ENCODE peak calls at places on chromosomes 13 and 19, in five cellular contexts. B, E, L, G and P are unnamed samples.

GRCh38 chr13:74966814-74967213 is 515.2 kb downstream of the TBC1D4 start:
- DNase-seq in B (no peak), E (no peak), L (no peak), G (peak), P (no peak)

GRCh38 chr19:17841810-17842662 is 5.7 kb downstream of the JAK3 start:
- DNase-seq in B (peak), E (peak), L (peak), G (peak), P (no peak)

GRCh38 chr19:34831714-34832113 is 58.7 kb upstream of the ZNF599 start:
- DNase-seq in B (no peak), E (no peak), L (no peak), G (no peak), P (no peak)

GRCh38 chr19:48499352-48500090 is 12.1 kb downstream of the LMTK3 start:
- DNase-seq in B (no peak), E (no peak), L (no peak), G (no peak), P (no peak)

GRCh38 chr13:39451860-39452301 is 151.1 kb downstream of the LHFPL6 start:
- DNase-seq in B (no peak), E (no peak), L (no peak), G (peak), P (no peak)

GRCh38 chr13:28012383-28012782 is 23.9 kb upstream of the URAD start:
- DNase-seq in B (peak), E (no peak), L (no peak), G (no peak), P (no peak)

GRCh38 chr19:1051791-1052190 is 11.9 kb downstream of the ABCA7 start:
- DNase-seq in B (no peak), E (no peak), L (no peak), G (no peak), P (no peak)

GRCh38 chr13:51585234-51585672 is 991 bp downstream of the WDFY2 start:
- DNase-seq in B (no peak), E (no peak), L (no peak), G (peak), P (no peak)

GRCh38 chr19:2055871-2056809 is 5.1 kb upstream of the MKNK2 start:
- DNase-seq in B (peak), E (no peak), L (peak), G (peak), P (peak)

GRCh38 chr19:51098366-51099069 is 9.7 kb downstream of the CTU1 start:
- DNase-seq in B (no peak), E (no peak), L (peak), G (peak), P (peak)

GRCh38 chr19:35265126-35265995 is 3.4 kb upstream of the USF2 start:
- DNase-seq in B (no peak), E (peak), L (no peak), G (no peak), P (peak)

GRCh38 chr19:39671739-39672363 is 16.1 kb downstream of the LGALS16 start:
- DNase-seq in B (peak), E (peak), L (peak), G (peak), P (no peak)

GRCh38 chr19:41792513-41793413 is 3.6 kb upstream of the CEACAM3 start:
- DNase-seq in B (peak), E (peak), L (peak), G (peak), P (no peak)

GRCh38 chr13:100512422-100512821 is 76.2 kb downstream of the GGACT start:
- DNase-seq in B (no peak), E (no peak), L (no peak), G (peak), P (no peak)

GRCh38 chr19:54023191-54023590 is 31.8 kb downstream of the CACNG6 start:
- DNase-seq in B (peak), E (no peak), L (no peak), G (no peak), P (no peak)

GRCh38 chr13:51646041-51646670 is 61.9 kb downstream of the WDFY2 start:
- DNase-seq in B (no peak), E (no peak), L (peak), G (no peak), P (no peak)

GRCh38 chr19:33818426-33818825 is 21.8 kb downstream of the KCTD15 start:
- DNase-seq in B (no peak), E (no peak), L (no peak), G (no peak), P (peak)

GRCh38 chr19:1837625-1838105 is 10.6 kb downstream of the REXO1 start:
- DNase-seq in B (no peak), E (peak), L (peak), G (no peak), P (no peak)

GRCh38 chr19:18789422-18789832 is 1.7 kb downstream of the COMP start:
- DNase-seq in B (no peak), E (no peak), L (no peak), G (no peak), P (no peak)

GRCh38 chr19:927044-927706 is 1.3 kb downstream of the ARID3A start:
- DNase-seq in B (no peak), E (peak), L (peak), G (no peak), P (no peak)

GRCh38 chr13:23671902-23672301 is 101.7 kb downstream of the TNFRSF19 start:
- DNase-seq in B (no peak), E (no peak), L (no peak), G (peak), P (no peak)

GRCh38 chr13:40980466-40980865 is 38.6 kb downstream of the ELF1 start:
- DNase-seq in B (no peak), E (no peak), L (no peak), G (no peak), P (no peak)

GRCh38 chr13:23701646-23702045 is 131.4 kb downstream of the TNFRSF19 start:
- DNase-seq in B (no peak), E (no peak), L (no peak), G (peak), P (no peak)

GRCh38 chr19:53772943-53773342 is 51.2 kb downstream of the NLRP12 start:
- DNase-seq in B (peak), E (peak), L (peak), G (peak), P (no peak)

GRCh38 chr19:33292595-33293254 is 9.6 kb downstream of the CEBPA start:
- DNase-seq in B (peak), E (no peak), L (no peak), G (no peak), P (peak)

GRCh38 chr13:94210826-94211225 is 268.7 kb downstream of the DCT start:
- DNase-seq in B (no peak), E (no peak), L (no peak), G (no peak), P (no peak)

GRCh38 chr13:113623491-113624234 is 34.3 kb downstream of the ATP4B start:
- DNase-seq in B (no peak), E (no peak), L (no peak), G (no peak), P (peak)

GRCh38 chr19:50728084-50728737 is 5.0 kb downstream of the CLEC11A start:
- DNase-seq in B (no peak), E (peak), L (peak), G (peak), P (no peak)

GRCh38 chr13:32989331-32989730 is 26.9 kb upstream of the KL start:
- DNase-seq in B (no peak), E (no peak), L (no peak), G (no peak), P (no peak)

GRCh38 chr13:52669677-52670076 is 17.0 kb downstream of the SUGT1 start:
- DNase-seq in B (no peak), E (no peak), L (no peak), G (no peak), P (no peak)
- TF ChIP-seq CTCF in B (no peak), E (no peak), L (no peak), G (no peak), P (peak)

GRCh38 chr13:82758056-82758455 is 1124.2 kb downstream of the SLITRK1 start:
- DNase-seq in B (peak), E (peak), L (peak), G (no peak), P (no peak)
- TF ChIP-seq CTCF in B (no peak), E (peak), L (peak), G (peak), P (peak)

DNA sequence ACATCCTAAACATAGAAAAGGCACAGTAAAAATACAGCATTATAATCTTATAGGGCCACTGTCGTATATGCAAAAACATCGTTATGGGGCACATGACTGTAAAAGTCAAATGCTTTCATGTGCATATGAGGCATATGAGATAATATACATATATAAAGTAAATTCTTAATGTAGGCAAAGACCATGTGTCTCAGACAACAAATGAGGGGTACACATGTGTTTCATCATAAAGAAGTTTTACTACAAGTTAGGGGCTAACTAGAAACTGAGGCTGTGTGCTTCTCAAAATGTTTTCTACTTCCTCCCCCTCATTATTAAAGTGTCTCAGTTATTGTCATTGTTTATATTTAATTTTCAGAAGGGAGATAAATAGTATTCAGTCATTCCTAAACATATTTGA is 309.6 kb downstream of the SHISA2 start:
- DNase-seq in B (no peak), E (no peak), L (no peak), G (no peak), P (no peak)
- TF ChIP-seq CTCF in B (no peak), E (no peak), L (no peak), G (no peak), P (no peak)

DNA sequence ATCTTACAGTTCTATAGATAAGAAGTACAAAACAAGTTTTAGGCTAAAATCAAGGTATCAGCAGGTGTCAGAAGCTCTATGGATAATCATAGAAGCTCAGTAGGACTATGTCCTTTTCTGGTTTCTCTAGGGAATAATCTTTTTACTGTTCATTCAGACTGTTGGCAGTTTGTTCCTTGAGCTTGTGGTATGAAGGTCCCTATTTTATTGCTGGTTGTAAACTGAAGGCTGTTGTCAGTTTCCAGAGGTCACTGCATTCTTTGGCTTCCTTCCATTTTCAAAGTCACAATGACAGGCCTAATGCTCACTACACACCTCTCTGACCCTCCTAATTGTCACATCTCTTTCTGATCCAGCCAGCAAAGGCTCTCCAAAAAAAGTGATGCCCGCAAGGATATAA is 337.8 kb upstream of the EDNRB start:
- DNase-seq in B (no peak), E (no peak), L (no peak), G (no peak), P (no peak)
- TF ChIP-seq CTCF in B (no peak), E (no peak), L (no peak), G (no peak), P (no peak)

GRCh38 chr13:112103971-112104872 is 37.3 kb downstream of the SOX1 start:
- DNase-seq in B (no peak), E (peak), L (peak), G (no peak), P (no peak)

GRCh38 chr13:112101360-112101930 is 34.5 kb downstream of the SOX1 start:
- DNase-seq in B (no peak), E (no peak), L (no peak), G (no peak), P (no peak)

GRCh38 chr13:112103260-112103843 is 36.4 kb downstream of the SOX1 start:
- DNase-seq in B (no peak), E (no peak), L (peak), G (no peak), P (no peak)

GRCh38 chr13:112104873-112105234 is 37.9 kb downstream of the SOX1 start:
- DNase-seq in B (no peak), E (no peak), L (no peak), G (no peak), P (no peak)

DNA sequence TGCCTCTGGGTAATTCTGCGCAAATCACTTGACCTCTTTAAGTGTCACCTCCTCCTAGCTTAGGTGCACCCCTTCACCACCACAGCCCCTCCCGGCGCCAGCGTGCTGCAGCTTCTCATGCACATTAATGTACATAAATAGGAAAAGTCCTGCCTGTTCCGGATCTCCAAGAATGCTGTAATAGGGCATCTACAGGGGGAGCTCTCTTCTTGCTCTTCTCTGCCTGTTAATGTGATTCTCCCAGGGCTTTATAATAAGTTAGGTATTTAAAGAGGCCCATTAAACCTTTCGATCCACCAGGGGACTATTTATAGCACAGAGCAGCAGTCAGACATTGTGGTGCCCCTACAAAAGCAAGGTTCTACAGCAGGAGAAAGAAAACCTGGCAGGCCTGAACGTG is 35.3 kb downstream of the SOX1 start:
- DNase-seq in B (no peak), E (no peak), L (peak), G (no peak), P (no peak)
- TF ChIP-seq CTCF in B (no peak), E (no peak), L (peak), G (no peak), P (peak)

DNA sequence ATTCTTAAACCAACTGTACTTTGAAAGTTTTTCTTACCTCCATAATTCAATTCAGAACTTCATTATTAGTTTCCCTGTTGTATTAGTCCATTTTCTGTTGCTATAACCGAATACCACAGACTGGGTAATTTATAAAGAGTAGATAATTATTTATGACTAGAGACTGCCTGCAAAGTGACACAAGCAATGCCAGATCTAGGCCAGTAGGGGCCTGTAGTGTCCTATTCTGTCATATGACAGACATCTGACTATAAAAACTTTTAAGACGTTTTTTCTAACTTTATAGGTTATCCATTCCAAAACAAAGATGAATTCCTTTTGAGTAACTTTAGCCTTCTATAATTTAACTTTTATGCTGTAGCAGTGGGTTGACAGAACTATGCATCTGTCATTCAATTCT is 2783.8 kb downstream of the PCDH9 start:
- DNase-seq in B (peak), E (no peak), L (peak), G (no peak), P (no peak)
- TF ChIP-seq CTCF in B (peak), E (peak), L (peak), G (peak), P (peak)

DNA sequence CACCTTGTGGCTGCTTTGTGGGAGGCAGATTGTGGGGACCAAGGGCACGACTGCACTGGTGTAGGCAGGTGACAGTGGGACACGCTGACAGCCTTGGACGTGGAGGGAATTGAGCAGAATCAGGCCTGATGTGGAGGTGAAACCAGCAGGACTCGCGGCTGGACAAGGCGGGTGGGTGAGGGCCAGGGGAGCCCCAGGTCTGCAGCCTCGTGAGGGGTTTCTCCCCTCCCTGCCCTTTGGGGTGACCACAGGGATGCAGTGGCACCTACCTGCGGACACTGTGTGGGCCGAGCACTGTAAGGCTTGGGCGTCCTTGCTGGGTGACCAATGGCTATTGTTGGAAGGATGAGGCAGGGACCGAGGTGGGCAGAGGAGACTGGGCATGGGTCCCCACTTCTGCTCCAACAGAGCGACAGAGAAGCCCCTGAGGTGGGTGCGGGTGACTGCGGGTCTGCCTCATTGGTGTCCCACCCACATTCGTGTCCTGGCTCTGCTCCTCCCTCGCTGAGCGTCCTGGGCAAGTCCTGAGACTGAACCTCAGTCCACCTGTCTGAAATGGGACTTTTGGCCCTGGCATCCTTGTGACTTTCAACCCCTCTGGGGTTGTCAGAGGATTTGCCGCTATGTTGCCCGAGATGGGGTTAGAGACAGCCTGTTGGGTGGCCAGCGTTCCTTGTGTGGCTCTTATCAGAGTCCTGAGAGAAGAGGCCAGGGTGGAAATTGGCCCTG is 30.5 kb downstream of the DNM2 start:
- DNase-seq in B (no peak), E (no peak), L (no peak), G (no peak), P (no peak)
- TF ChIP-seq CTCF in B (no peak), E (no peak), L (no peak), G (no peak), P (no peak)